ENCODE peak calls at places on chromosomes 7 and 10, in five cellular contexts. E is activated CD8-positive, alpha-beta memory T cell treated with anti-CD3 and anti-CD28 coated beads for 1 hour; Y is amniotic stem cell; S is dorsolateral prefrontal cortex; V is GM19239. P is an unnamed sample.

GRCh38 chr10:5774987-5775386 is 38.2 kb downstream of the GDI2 start:
- DNase-seq in S (no peak), E (no peak), Y (no peak), V (no peak), P (no peak)

GRCh38 chr7:108299251-108300014 is 156.8 kb downstream of the NRCAM start:
- DNase-seq in Y (no peak), V (no peak), E (no peak), S (no peak), P (no peak)

GRCh38 chr7:105389090-105389650 is 449 bp upstream of the SRPK2 start:
- DNase-seq in S (peak), Y (peak), E (no peak), V (peak), P (no peak)

GRCh38 chr10:114335614-114336013 is 68.7 kb downstream of the AFAP1L2 start:
- DNase-seq in E (no peak), S (no peak), Y (no peak), V (no peak), P (no peak)

GRCh38 chr10:58641095-58641531 is 128.4 kb downstream of the BICC1 start:
- DNase-seq in E (no peak), Y (peak), V (no peak), S (no peak), P (no peak)

GRCh38 chr7:24462117-24462516 is 111.1 kb upstream of the PALS2 start:
- DNase-seq in V (no peak), Y (no peak), S (no peak), E (no peak), P (no peak)

GRCh38 chr7:5397657-5398237 is 25.9 kb downstream of the TNRC18 start:
- DNase-seq in Y (no peak), V (no peak), E (no peak), S (no peak), P (no peak)

GRCh38 chr10:14673189-14673947 is 101.3 kb downstream of the FAM107B start:
- DNase-seq in E (no peak), Y (no peak), S (no peak), V (no peak), P (no peak)

GRCh38 chr10:11642558-11642957 is 31.1 kb upstream of the USP6NL start:
- DNase-seq in S (no peak), Y (no peak), E (no peak), V (no peak), P (no peak)

GRCh38 chr10:114623661-114624294 is 34.3 kb downstream of the ABLIM1 start:
- DNase-seq in E (no peak), S (no peak), Y (peak), V (no peak), P (no peak)

GRCh38 chr7:151505433-151505832 is 14.3 kb downstream of the RHEB start:
- DNase-seq in S (no peak), Y (no peak), E (no peak), V (no peak), P (no peak)

GRCh38 chr10:52578871-52579405 is 193.6 kb downstream of the MBL2 start:
- DNase-seq in Y (no peak), V (no peak), E (no peak), S (no peak), P (no peak)

GRCh38 chr10:29798876-29799690 is 164.3 kb upstream of the SVIL start:
- DNase-seq in V (no peak), Y (no peak), E (no peak), S (no peak), P (no peak)

GRCh38 chr10:69086131-69086530 is 1.8 kb upstream of the SRGN start:
- DNase-seq in E (no peak), Y (no peak), V (no peak), S (no peak), P (no peak)

GRCh38 chr7:1307828-1308227 is 75.2 kb downstream of the UNCX start:
- DNase-seq in E (no peak), Y (no peak), V (no peak), S (no peak), P (no peak)

GRCh38 chr7:78130443-78131200 is 332.0 kb downstream of the PHTF2 start:
- DNase-seq in V (no peak), E (no peak), Y (no peak), S (no peak), P (no peak)

GRCh38 chr7:114182837-114183236 is 231.8 kb upstream of the FOXP2 start:
- DNase-seq in V (no peak), Y (no peak), E (no peak), S (no peak), P (no peak)

GRCh38 chr10:77251297-77252013 is 386.2 kb downstream of the KCNMA1 start:
- DNase-seq in S (no peak), E (no peak), V (no peak), Y (no peak), P (no peak)

GRCh38 chr7:18896343-18896975 is 221.0 kb downstream of the TWIST1 start:
- DNase-seq in E (no peak), Y (no peak), S (no peak), V (no peak), P (no peak)

GRCh38 chr7:85191383-85191782 is 4.5 kb upstream of the SEMA3D start:
- DNase-seq in E (no peak), V (no peak), S (no peak), Y (no peak), P (no peak)

GRCh38 chr7:142134944-142135343 is 23.4 kb downstream of the MGAM2 start:
- DNase-seq in Y (no peak), V (no peak), E (no peak), S (no peak), P (no peak)

GRCh38 chr10:44939691-44940401 is 19.8 kb upstream of the RASSF4 start:
- DNase-seq in S (no peak), Y (no peak), E (no peak), V (no peak), P (no peak)

GRCh38 chr7:120110169-120110568 is 162.8 kb upstream of the KCND2 start:
- DNase-seq in V (no peak), E (no peak), S (no peak), Y (no peak), P (no peak)

GRCh38 chr7:135342887-135343286 is 109.2 kb downstream of the STRA8 start:
- DNase-seq in S (peak), E (no peak), V (no peak), Y (no peak), P (no peak)

GRCh38 chr10:75460059-75460458 is 28.6 kb downstream of the LRMDA start:
- DNase-seq in Y (no peak), E (no peak), V (no peak), S (no peak), P (no peak)

P was measured in cortex of kidney.